ENCODE peak calls at places on chromosomes 12 and 14, in seven cellular contexts. L, O, T, P, E, B and S are unnamed samples.

GRCh38 chr14:72604133-72604532 is 289.8 kb downstream of the DPF3 start:
- DNase-seq in L (no peak), O (no peak), T (no peak), P (no peak), E (no peak), B (no peak), S (no peak)

GRCh38 chr12:47155457-47156166 is 75.9 kb upstream of the AMIGO2 start:
- DNase-seq in L (no peak), O (peak; percentile 25), T (peak; percentile 35), P (no peak), E (no peak), B (no peak), S (no peak)

GRCh38 chr12:127929172-127929571 is 337.8 kb upstream of the TMEM132C start:
- DNase-seq in L (no peak), O (no peak), T (no peak), P (no peak), E (no peak), B (no peak), S (no peak)

GRCh38 chr12:128794661-128795529 is 28.9 kb downstream of the SLC15A4 start:
- DNase-seq in L (no peak), O (no peak), T (no peak), P (peak; percentile 64), E (no peak), B (no peak), S (no peak)

GRCh38 chr12:50220357-50221061 is 53.3 kb upstream of the CERS5 start:
- DNase-seq in L (no peak), O (peak; percentile 69), T (peak; percentile 34), P (no peak), E (no peak), B (no peak), S (no peak)

GRCh38 chr12:49092086-49092815 is 2.4 kb downstream of the DHH start:
- DNase-seq in L (peak; percentile 39), O (no peak), T (peak; percentile 40), P (peak; percentile 71), E (peak; percentile 14), B (peak; percentile 64), S (peak; percentile 92)

GRCh38 chr12:95259368-95259767 is 41.8 kb downstream of the VEZT start:
- DNase-seq in L (no peak), O (no peak), T (no peak), P (no peak), E (no peak), B (no peak), S (no peak)

GRCh38 chr12:127731657-127732056 is 535.3 kb upstream of the TMEM132C start:
- DNase-seq in L (no peak), O (no peak), T (no peak), P (no peak), E (no peak), B (no peak), S (no peak)

GRCh38 chr14:80491131-80491530 is 279.8 kb upstream of the DIO2 start:
- DNase-seq in L (peak; percentile 39), O (peak; percentile 84), T (peak; percentile 36), P (peak; percentile 63), E (no peak), B (no peak), S (peak; percentile 4)

GRCh38 chr12:66693901-66694513 is 15.1 kb upstream of the GRIP1 start:
- DNase-seq in L (no peak), O (peak; percentile 78), T (peak; percentile 88), P (no peak), E (peak; percentile 11), B (peak; percentile 77), S (no peak)

GRCh38 chr12:51840966-51841365 is 7.6 kb downstream of the FIGNL2 start:
- DNase-seq in L (no peak), O (no peak), T (no peak), P (no peak), E (no peak), B (no peak), S (no peak)

GRCh38 chr12:51838762-51839161 is 9.8 kb downstream of the FIGNL2 start:
- DNase-seq in L (peak; percentile 26), O (no peak), T (no peak), P (no peak), E (no peak), B (peak; percentile 63), S (no peak)

GRCh38 chr12:51837286-51837685 is 11.2 kb downstream of the FIGNL2 start:
- DNase-seq in L (no peak), O (no peak), T (no peak), P (no peak), E (no peak), B (no peak), S (no peak)

GRCh38 chr12:51838036-51838435 is 10.5 kb downstream of the FIGNL2 start:
- DNase-seq in L (no peak), O (no peak), T (no peak), P (no peak), E (no peak), B (no peak), S (no peak)

DNA sequence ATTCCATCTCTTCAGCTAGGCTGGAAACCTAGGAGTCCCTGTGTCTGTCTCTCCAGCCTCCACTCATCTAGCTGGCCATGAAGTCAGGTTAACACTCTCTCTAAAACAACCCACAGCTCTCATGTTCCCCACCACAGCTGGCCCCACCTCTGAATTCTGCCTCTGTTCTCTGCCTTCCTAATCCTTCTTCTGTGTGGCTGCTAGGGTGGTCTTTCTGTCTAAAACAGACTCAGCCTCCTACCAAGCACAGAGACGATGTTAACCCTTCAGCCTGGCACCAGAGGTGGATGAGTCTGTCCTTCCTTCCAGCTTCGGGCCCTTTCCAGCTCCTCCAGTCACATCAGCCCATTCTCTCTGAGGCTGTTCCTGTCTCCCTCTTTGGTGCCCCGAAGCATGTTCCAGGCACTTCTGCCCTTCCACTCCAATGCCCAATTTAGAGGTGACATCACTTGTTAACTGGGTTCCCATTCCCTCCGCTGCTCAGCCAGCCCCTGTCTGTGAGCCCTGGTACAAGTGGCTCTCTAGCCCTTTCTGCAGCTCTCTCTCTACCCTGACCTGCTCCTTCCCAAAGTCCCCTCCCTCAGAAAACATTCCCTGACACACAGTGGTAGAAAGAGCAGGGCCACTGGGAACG is 9.1 kb downstream of the FIGNL2 start:
- DNase-seq in L (no peak), O (no peak), T (no peak), P (no peak), E (no peak), B (peak; percentile 52), S (no peak)
- H3K27me3 ChIP-seq in L (peaks cover 24% of the 10 kb centered on the region), O (peaks cover 44% of the 10 kb centered on the region), T (peaks cover 93% of the 10 kb centered on the region), P (no peaks in the 10 kb centered on the region), E (no peaks in the 10 kb centered on the region), B (no peaks in the 10 kb centered on the region), S (no peaks in the 10 kb centered on the region)

DNA sequence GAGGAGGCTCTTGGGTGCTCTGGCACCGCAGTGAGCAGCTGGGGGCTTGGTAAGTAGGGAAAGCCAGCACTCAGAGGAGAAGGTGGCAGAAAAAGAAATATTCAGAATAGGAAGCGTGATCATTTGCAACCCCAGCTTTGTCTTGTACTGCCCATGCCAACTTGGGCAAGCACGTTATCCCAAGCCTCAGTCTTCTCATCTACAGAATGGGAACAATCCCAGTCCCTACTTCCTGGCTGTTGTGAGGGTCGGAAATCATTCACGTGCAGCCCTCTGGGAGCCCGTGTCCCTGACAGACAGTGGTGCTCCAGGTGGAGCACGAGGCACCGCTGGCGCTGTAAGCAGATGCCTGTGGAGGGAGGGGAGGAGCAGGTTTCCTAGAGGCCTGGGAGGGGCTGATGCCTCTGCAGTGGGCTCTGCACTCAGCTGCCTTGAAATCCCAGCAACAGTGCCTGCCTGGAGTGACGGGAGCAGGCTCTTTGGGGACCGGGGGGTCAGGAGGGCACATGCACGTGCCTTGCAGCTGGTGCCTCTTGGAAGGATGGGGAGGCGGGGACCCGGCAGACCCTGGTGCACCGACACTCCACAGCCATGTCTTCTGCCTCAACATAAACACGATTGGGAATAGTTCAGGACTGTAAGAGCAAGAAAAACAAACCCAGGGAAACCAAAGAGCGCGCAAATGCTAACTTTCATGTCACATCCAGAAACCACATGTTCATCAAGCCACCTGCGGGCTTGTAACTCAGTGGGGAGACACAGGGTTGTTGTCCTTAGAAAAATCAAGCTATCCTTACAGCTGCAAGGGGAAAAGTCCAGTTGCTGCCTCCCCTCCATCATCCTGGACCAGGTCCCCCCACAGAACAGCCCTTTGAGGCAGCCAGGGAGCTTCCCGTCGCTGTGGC is 86.5 kb upstream of the DIO3 start:
- DNase-seq in L (no peak), O (peak; percentile 29), T (no peak), P (peak; percentile 22), E (no peak), B (no peak), S (no peak)
- H3K4me3 ChIP-seq in L (no peak overlapping the region), O (no peak overlapping the region), T (no peak overlapping the region), P (no peak overlapping the region), E (no peak overlapping the region), B (no peak overlapping the region), S (no peak overlapping the region)

DNA sequence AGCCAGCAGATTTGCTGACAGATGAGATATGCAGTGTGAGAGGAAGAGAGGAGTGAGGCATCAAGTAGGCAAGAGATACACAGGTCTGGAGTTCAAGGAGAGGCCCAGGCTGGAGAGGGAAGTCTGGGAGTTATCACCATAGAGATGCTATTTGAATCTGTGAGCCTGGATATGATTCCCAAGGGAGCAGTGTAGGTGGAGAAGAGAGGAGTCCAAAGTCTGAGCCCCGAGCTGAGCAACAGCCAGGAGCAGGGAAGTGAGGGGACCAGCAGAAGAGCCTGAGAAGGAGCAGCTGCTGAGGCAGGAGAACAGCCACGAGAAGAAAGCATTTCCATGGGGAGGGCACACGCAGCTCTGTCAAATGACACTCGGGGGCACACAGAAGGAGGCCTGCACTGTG is 20.2 kb upstream of the NXPH4 start:
- DNase-seq in L (no peak), O (no peak), T (no peak), P (no peak), E (no peak), B (no peak), S (no peak)
- H3K27me3 ChIP-seq in L (no peaks in the 10 kb centered on the region), O (no peaks in the 10 kb centered on the region), T (peaks cover 92% of the 10 kb centered on the region), P (no peaks in the 10 kb centered on the region), E (no peaks in the 10 kb centered on the region), B (no peaks in the 10 kb centered on the region), S (no peaks in the 10 kb centered on the region)

GRCh38 chr12:10221846-10222245 is 9.2 kb downstream of the GABARAPL1 start:
- DNase-seq in L (no peak), O (no peak), T (no peak), P (no peak), E (no peak), B (no peak), S (no peak)

GRCh38 chr12:10223208-10223607 is 10.5 kb downstream of the GABARAPL1 start:
- DNase-seq in L (no peak), O (no peak), T (no peak), P (no peak), E (no peak), B (no peak), S (no peak)

GRCh38 chr12:10226740-10227139 is 14.1 kb downstream of the GABARAPL1 start:
- DNase-seq in L (no peak), O (no peak), T (no peak), P (no peak), E (no peak), B (no peak), S (no peak)

GRCh38 chr12:10227648-10228047 is 15.0 kb downstream of the GABARAPL1 start:
- DNase-seq in L (no peak), O (no peak), T (peak; percentile 53), P (no peak), E (no peak), B (no peak), S (no peak)

GRCh38 chr12:10226086-10226485 is 13.4 kb downstream of the GABARAPL1 start:
- DNase-seq in L (no peak), O (no peak), T (no peak), P (no peak), E (no peak), B (no peak), S (no peak)
- H3K4me3 ChIP-seq in L (no peak overlapping the region), O (no peak overlapping the region), T (no peak overlapping the region), P (no peak overlapping the region), E (no peak overlapping the region), B (no peak overlapping the region), S (no peak overlapping the region)